ENCODE peak calls at places on chromosome 18, in nine cellular contexts. Z is adrenal gland, J is testis, R is HCT116, U is breast epithelium, X is body of pancreas, Y is thyroid gland, N is spleen, I is stomach. T is an unnamed sample.

GRCh38 chr18:23178201-23178600 is 42.9 kb downstream of the CABLES1 start:
- DNase-seq in X (peak), Z (no peak), U (no peak), N (no peak), I (no peak), Y (no peak), J (no peak), R (no peak), T (no peak)

GRCh38 chr18:10523544-10523943 is 2.3 kb upstream of the NAPG start:
- DNase-seq in Z (no peak), R (no peak), X (no peak), U (no peak), Y (no peak), I (no peak), N (no peak), J (no peak), T (no peak)

GRCh38 chr18:25658476-25658875 is 306.5 kb upstream of the ZNF521 start:
- DNase-seq in X (no peak), R (no peak), I (no peak), U (no peak), Y (no peak), J (no peak), N (no peak), Z (no peak), T (no peak)

GRCh38 chr18:77124452-77124922 is 8.1 kb downstream of the MBP start:
- DNase-seq in X (no peak), N (peak), U (no peak), I (no peak), J (no peak), Z (no peak), Y (no peak), R (no peak), T (no peak)

GRCh38 chr18:56139792-56140254 is 498.6 kb downstream of the TXNL1 start:
- DNase-seq in Y (peak), U (no peak), I (peak), Z (peak), N (no peak), X (peak), J (peak), R (no peak), T (peak)

GRCh38 chr18:7760967-7761946 is 194.1 kb downstream of the PTPRM start:
- DNase-seq in Z (no peak), J (no peak), X (no peak), U (no peak), I (no peak), R (no peak), Y (no peak), N (no peak), T (no peak)

GRCh38 chr18:36176177-36176584 is 11.1 kb upstream of the MOCOS start:
- DNase-seq in R (no peak), Y (no peak), U (no peak), J (no peak), N (no peak), Z (no peak), X (no peak), I (no peak), T (no peak)

GRCh38 chr18:42174909-42175308 is 219.9 kb downstream of the PIK3C3 start:
- DNase-seq in N (no peak), J (no peak), X (no peak), R (no peak), I (no peak), U (no peak), Y (peak), Z (no peak), T (no peak)

GRCh38 chr18:48841381-48842258 is 109.1 kb downstream of the SMAD7 start:
- DNase-seq in U (no peak), Z (peak), J (no peak), R (no peak), Y (no peak), N (peak), I (no peak), X (no peak), T (peak)

GRCh38 chr18:49874238-49874637 is 60.9 kb upstream of the ACAA2 start:
- DNase-seq in J (no peak), R (no peak), U (no peak), I (no peak), N (no peak), Y (no peak), X (no peak), Z (no peak), T (no peak)

GRCh38 chr18:11761553-11761952 is 72.5 kb downstream of the GNAL start:
- DNase-seq in X (no peak), J (no peak), Z (no peak), Y (no peak), R (peak), N (no peak), U (no peak), I (no peak), T (no peak)

GRCh38 chr18:70405051-70405450 is 116.2 kb downstream of the SOCS6 start:
- DNase-seq in Y (no peak), J (no peak), I (no peak), N (no peak), X (no peak), Z (no peak), R (no peak), U (no peak), T (no peak)

GRCh38 chr18:79588636-79589481 is 90.7 kb upstream of the CTDP1 start:
- DNase-seq in I (peak), J (peak), Y (peak), U (peak), Z (peak), R (no peak), X (peak), N (peak), T (peak)

GRCh38 chr18:55003695-55004094 is 44.4 kb upstream of the CCDC68 start:
- DNase-seq in R (no peak), Z (no peak), N (no peak), X (no peak), J (no peak), U (no peak), I (no peak), Y (no peak), T (no peak)

GRCh38 chr18:45793295-45793965 is 32.0 kb upstream of the SIGLEC15 start:
- DNase-seq in U (peak), N (no peak), X (no peak), Y (no peak), J (no peak), Z (peak), R (peak), I (no peak), T (no peak)

GRCh38 chr18:41323044-41323443 is 632.0 kb upstream of the PIK3C3 start:
- DNase-seq in X (no peak), N (no peak), Z (no peak), I (no peak), J (no peak), Y (no peak), U (no peak), R (no peak), T (no peak)

GRCh38 chr18:63677490-63678225 is 16.0 kb upstream of the SERPINB3 start:
- DNase-seq in N (no peak), J (no peak), Z (no peak), U (no peak), Y (no peak), R (no peak), X (no peak), I (no peak), T (no peak)

GRCh38 chr18:63679820-63680606 is 18.3 kb upstream of the SERPINB3 start:
- DNase-seq in Y (no peak), X (no peak), N (no peak), Z (no peak), J (no peak), R (no peak), U (no peak), I (no peak), T (no peak)

GRCh38 chr18:63676927-63677326 is 15.2 kb upstream of the SERPINB3 start:
- DNase-seq in U (no peak), J (no peak), I (no peak), X (no peak), Y (no peak), N (no peak), R (no peak), Z (no peak), T (no peak)

GRCh38 chr18:63681449-63682381 is 20.0 kb upstream of the SERPINB3 start:
- DNase-seq in R (no peak), J (no peak), I (no peak), N (no peak), U (no peak), X (no peak), Y (no peak), Z (no peak), T (no peak)

DNA sequence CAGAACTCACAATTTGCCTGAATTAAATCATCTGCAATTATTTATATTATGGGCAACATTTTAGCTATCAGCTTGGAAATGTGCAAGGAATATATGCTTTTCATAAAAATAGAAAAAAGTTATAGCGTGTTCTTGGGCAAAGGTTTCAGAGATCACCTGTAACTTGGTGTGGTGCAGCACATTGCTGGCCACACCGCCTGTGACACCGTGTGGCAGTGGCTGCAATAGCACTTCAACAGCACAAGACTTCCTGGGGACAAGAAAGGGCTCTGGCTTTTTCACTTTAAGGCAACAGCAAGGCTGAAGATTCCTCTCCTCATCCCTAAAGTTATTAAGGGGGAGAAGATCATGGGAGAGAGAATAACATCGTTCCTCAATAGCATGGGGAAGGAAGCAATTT is 14.8 kb upstream of the SERPINB3 start:
- DNase-seq in X (no peak), Y (no peak), Z (no peak), R (peak), U (no peak), J (peak), I (peak), N (no peak), T (no peak)
- TF ChIP-seq CTCF in X (no peak), Y (no peak), Z (no peak), R (peak), U (no peak), J (no peak), I (peak), N (no peak), T (no peak)

DNA sequence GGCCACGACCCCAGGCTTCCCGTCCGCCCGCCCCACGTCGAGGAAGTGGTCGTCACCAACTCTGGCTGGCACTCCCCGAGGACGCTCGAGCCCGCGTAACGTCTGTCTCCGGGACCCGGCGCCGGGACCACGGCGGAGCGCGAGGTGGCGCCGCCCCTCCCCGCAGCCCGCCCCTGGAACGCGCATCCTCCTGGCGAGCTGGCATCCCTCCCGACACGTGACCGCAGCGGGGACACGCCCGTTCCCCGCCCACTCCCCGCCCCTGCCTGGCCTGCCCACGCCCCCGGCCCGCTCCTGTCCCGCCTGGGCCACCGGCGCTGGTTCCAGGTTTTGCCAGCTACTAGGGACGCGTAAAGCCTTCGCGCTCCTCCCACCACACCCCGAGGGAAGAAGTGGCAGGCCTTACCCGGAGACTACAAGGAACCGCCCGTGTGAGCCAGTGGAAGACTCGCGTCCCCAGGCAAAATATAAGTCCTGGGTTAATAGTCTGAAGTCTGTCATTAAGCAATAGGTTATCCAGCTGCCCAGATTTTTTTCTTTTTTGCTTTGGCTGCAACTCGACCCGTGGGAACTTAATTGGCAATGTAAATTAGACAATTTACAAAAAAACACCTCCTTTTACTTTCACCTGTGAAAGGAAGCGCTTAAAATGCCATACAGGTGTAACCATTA is at the start of gene OSBPL1A:
- DNase-seq in Z (peak), X (peak), I (peak), J (peak), R (peak), Y (peak), N (peak), U (peak), T (peak)
- TF ChIP-seq POLR2A in Z (peak), X (peak), I (no peak), J (no peak), R (peak), Y (peak), N (no peak), U (peak), T (peak)

GRCh38 chr18:6543330-6543908 is 128.7 kb upstream of the L3MBTL4 start:
- DNase-seq in R (no peak), J (no peak), U (no peak), N (no peak), X (no peak), Y (no peak), I (no peak), Z (no peak), T (no peak)
- TF ChIP-seq CTCF in R (peak), J (peak), U (peak), N (peak), X (peak), Y (peak), I (no peak), Z (peak), T (peak)

DNA sequence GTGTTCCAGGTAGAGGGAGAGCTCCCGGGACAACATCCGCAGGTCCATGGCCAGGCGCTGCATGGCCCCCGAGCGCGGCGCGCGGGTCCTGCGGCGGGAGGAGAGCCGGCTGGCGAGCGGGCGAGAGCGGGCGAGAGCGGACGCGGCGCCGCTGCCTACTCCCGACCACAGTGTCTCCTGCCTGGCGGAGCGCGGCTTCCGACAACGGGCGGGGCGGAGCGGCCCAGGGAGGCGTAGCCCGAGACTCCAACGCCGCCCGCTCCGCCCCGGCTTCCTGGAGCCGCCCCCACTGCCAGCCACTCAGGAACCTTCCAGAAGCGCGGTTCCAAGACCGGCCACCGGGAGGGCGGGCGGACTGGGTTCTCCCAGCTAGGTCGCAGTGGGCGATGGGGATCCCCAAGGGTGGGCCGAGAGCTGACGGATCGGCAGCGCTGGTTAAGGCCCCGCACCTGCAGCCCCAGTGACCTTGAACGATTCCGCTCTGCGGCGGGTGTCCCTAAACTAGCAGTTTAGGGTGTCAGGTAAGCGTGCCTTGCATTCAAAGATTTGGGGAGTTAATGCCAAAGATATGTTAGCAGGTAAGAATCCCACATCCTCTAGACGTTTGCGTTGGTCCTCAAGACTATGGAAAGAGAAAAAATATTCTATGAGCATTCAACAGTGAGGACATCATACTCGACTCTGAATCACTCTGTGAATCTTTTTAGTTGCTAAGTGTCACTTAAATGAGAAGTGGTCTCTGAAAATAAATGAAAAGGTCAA is at the start of gene ABHD3:
- DNase-seq in Z (peak), U (peak), R (peak), X (peak), I (peak), Y (peak), J (peak), N (peak), T (peak)
- TF ChIP-seq POLR2A in Z (peak), U (no peak), R (peak), X (peak), I (no peak), Y (peak), J (peak), N (peak), T (peak)

DNA sequence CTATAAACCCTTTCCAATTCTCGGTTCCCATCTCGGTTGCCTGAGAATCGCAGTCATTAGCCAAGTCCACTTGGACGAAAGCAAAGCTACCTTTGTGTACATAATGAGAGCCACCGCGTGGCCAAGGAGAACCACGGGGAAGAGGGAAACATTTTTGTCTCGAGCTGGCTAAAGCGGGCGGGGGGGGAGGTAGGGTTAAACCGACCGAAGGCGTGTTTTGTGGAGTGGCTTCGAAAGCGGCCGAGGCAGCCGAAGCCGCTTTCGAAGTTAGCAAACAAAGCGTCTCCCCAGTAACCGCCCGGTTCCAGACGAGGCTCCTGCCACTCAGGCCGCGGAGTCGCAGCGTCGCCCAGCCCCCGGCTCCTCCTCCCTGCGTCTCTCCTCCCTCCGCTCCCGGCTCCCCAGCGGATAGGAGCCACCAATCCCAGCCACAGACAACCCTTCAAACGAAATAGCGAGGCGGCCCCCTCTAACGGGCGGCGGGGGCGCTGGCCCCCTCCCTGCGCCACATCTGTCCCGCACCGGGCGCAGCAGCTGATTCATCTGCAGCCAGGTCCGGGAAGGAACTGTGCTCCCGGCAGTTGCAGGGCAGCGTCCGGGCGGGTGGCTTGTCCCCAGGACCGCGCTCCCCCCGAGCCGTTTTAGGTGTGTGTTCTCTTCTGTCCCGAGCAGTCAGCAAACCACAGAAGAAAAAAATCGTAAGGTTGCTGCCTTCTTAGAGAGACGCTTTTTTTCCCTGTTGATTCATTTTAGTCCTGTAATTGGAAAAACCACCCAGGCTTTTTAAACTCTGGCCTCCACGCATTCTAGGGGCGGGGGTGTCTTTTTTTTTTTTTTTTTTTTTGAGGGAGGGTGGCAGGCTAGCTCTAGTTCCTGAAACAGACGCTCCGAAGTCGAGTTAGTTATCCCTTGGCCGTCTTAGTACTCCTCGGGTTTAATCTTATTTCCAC is 1.8 kb upstream of the TGIF1 start:
- DNase-seq in I (peak), Y (peak), R (peak), N (peak), U (peak), Z (peak), J (peak), X (peak), T (peak)
- TF ChIP-seq CTCF in I (no peak), Y (no peak), R (no peak), N (no peak), U (no peak), Z (no peak), J (no peak), X (no peak), T (no peak)

GRCh38 chr18:5628512-5629255 is 84.9 kb upstream of the EPB41L3 start:
- DNase-seq in N (peak), I (peak), U (no peak), X (peak), Y (peak), R (no peak), Z (peak), J (peak), T (peak)
- TF ChIP-seq POLR2A in N (no peak), I (no peak), U (no peak), X (no peak), Y (no peak), R (no peak), Z (peak), J (no peak), T (no peak)

DNA sequence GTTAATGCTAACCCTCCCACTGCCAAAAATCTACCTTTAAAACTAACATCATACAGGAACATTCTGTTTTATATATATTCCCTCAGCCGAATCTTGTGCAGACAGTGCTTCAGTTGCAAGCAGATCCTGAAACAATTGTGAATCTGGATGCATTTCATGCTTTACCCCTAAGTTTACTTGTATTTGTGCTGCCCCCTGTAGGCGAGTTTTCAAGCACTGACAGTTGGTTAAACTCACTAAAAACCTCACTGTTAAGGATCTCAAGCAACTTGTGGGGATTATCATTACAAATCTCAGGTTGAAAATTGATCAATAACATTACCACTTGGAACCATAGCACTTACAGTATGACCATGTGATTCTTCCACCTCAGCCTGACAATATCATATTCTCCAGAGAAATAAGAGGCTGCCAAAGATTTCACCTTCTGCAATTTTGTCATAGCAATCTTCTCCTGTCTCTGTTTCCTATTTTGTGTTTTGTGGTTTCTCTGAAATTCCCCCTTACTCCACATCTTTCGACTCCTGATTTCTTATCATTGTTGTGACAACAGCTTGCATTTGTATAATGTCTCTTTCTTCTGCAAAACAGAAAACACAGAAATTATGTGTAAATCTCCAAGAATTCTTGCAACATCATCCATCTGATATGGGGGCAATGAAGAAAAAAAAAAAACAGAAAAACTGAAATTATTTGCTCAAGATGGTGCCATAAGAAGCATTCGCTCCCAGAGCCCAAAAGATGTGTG is 354.6 kb upstream of the SETBP1 start:
- DNase-seq in Z (peak), N (no peak), Y (peak), X (peak), R (no peak), J (peak), I (peak), U (no peak), T (peak)
- TF ChIP-seq CTCF in Z (peak), N (peak), Y (peak), X (no peak), R (no peak), J (peak), I (no peak), U (peak), T (no peak)

GRCh38 chr18:62453864-62454263 is 69.0 kb upstream of the ZCCHC2 start:
- DNase-seq in N (no peak), Z (no peak), X (no peak), Y (no peak), I (no peak), J (no peak), U (no peak), R (no peak), T (no peak)
- TF ChIP-seq POLR2A in N (no peak), Z (no peak), X (no peak), Y (no peak), I (no peak), J (no peak), U (no peak), R (no peak), T (no peak)